ENCODE peak calls at places on chromosome 7, in four cellular contexts. W is HT-29, T is NCI-H524, D is NCI-H446 treated with DMSO at 0.1 percent for 48 hours. O is an unnamed sample.

GRCh38 chr7:103073989-103074518 is 542 bp downstream of the FBXL13 start:
- DNase-seq in T (no peak), W (peak), D (no peak), O (no peak)

GRCh38 chr7:37284285-37284684 is 164.4 kb downstream of the ELMO1 start:
- DNase-seq in W (no peak), D (no peak), T (no peak), O (no peak)

GRCh38 chr7:102169651-102170416 is 116.8 kb upstream of the SH2B2 start:
- DNase-seq in T (no peak), D (no peak), W (no peak), O (no peak)

GRCh38 chr7:18473119-18473518 is 22.4 kb upstream of the HDAC9 start:
- DNase-seq in T (no peak), D (no peak), W (no peak), O (no peak)

GRCh38 chr7:125126376-125126775 is 196.8 kb upstream of the POT1 start:
- DNase-seq in T (no peak), W (no peak), D (peak), O (no peak)

GRCh38 chr7:4774804-4775280 is 581 bp upstream of the AP5Z1 start:
- DNase-seq in T (no peak), W (no peak), D (no peak), O (peak)

GRCh38 chr7:115516341-115516740 is 514.2 kb downstream of the TFEC start:
- DNase-seq in D (no peak), W (no peak), T (no peak), O (no peak)

GRCh38 chr7:71488308-71488707 is 356.4 kb downstream of the GALNT17 start:
- DNase-seq in W (no peak), T (no peak), D (no peak), O (no peak)

GRCh38 chr7:111414374-111414773 is 147.9 kb downstream of the IMMP2L start:
- DNase-seq in W (no peak), T (no peak), D (no peak), O (no peak)

GRCh38 chr7:31082017-31082416 is 29.9 kb downstream of the ADCYAP1R1 start:
- DNase-seq in D (no peak), T (no peak), W (no peak), O (no peak)

GRCh38 chr7:128809363-128809762 is 17.6 kb downstream of the CCDC136 start:
- DNase-seq in W (no peak), T (no peak), D (no peak), O (no peak)

GRCh38 chr7:21330462-21331178 is 97.3 kb upstream of the SP4 start:
- DNase-seq in T (no peak), W (no peak), D (no peak), O (no peak)

O was measured in DMS 273 treated with DMSO at 0.1 percent for 48 hours.